ENCODE peak calls at places on chromosomes 1 and 21, in eight cellular contexts. F, E, Y, X, C, P, Z and N are unnamed samples.

GRCh38 chr1:186044079-186044685 is 310.0 kb downstream of the HMCN1 start:
- DNase-seq in F (no peak), E (no peak), Y (no peak), X (no peak), C (no peak), P (no peak), Z (no peak), N (no peak)

GRCh38 chr1:43619996-43620920 is 29.7 kb upstream of the KDM4A start:
- DNase-seq in F (no peak), E (no peak), Y (no peak), X (no peak), C (no peak), P (no peak), Z (no peak), N (no peak)

GRCh38 chr1:149997585-149998262 is 12.8 kb downstream of the OTUD7B start:
- DNase-seq in F (no peak), E (no peak), Y (no peak), X (no peak), C (no peak), P (no peak), Z (no peak), N (no peak)

GRCh38 chr1:47232187-47232874 is at the start of gene TAL1:
- DNase-seq in F (no peak), E (no peak), Y (no peak), X (peak; percentile 27), C (no peak), P (no peak), Z (no peak), N (no peak)

GRCh38 chr1:8517579-8518489 is 199.9 kb downstream of the SLC45A1 start:
- DNase-seq in F (no peak), E (peak; percentile 64), Y (peak; percentile 15), X (no peak), C (no peak), P (no peak), Z (peak; percentile 43), N (no peak)

GRCh38 chr1:115706774-115707425 is 61.6 kb downstream of the CASQ2 start:
- DNase-seq in F (no peak), E (peak; percentile 61), Y (peak; percentile 84), X (no peak), C (no peak), P (no peak), Z (peak; percentile 63), N (no peak)

GRCh38 chr1:909861-910310 is 13.8 kb upstream of the SAMD11 start:
- DNase-seq in F (no peak), E (peak; percentile 76), Y (peak; percentile 15), X (no peak), C (no peak), P (no peak), Z (no peak), N (no peak)

GRCh38 chr21:34552324-34553198 is 40.6 kb upstream of the KCNE1 start:
- DNase-seq in F (no peak), E (peak; percentile 42), Y (no peak), X (no peak), C (no peak), P (no peak), Z (no peak), N (no peak)

GRCh38 chr21:25329227-25329626 is 278.1 kb downstream of the MRPL39 start:
- DNase-seq in F (no peak), E (peak; percentile 85), Y (no peak), X (no peak), C (no peak), P (no peak), Z (peak; percentile 91), N (no peak)

GRCh38 chr1:162629651-162630050 is 2.6 kb upstream of the DDR2 start:
- DNase-seq in F (no peak), E (peak; percentile 84), Y (peak; percentile 34), X (no peak), C (no peak), P (no peak), Z (peak; percentile 81), N (no peak)

GRCh38 chr1:162626089-162626488 is 6.2 kb upstream of the DDR2 start:
- DNase-seq in F (no peak), E (peak; percentile 61), Y (no peak), X (peak; percentile 14), C (no peak), P (no peak), Z (peak; percentile 33), N (no peak)

GRCh38 chr1:162626733-162627132 is 5.5 kb upstream of the DDR2 start:
- DNase-seq in F (no peak), E (peak; percentile 41), Y (no peak), X (no peak), C (no peak), P (no peak), Z (no peak), N (no peak)

GRCh38 chr1:162629077-162629637 is 3.1 kb upstream of the DDR2 start:
- DNase-seq in F (no peak), E (peak; percentile 36), Y (no peak), X (no peak), C (no peak), P (no peak), Z (no peak), N (no peak)

GRCh38 chr1:162627662-162628296 is 4.5 kb upstream of the DDR2 start:
- DNase-seq in F (no peak), E (peak; percentile 64), Y (peak; percentile 76), X (no peak), C (no peak), P (no peak), Z (peak; percentile 53), N (peak; percentile 9)
- H3K4me1 ChIP-seq in F (no peaks in the 10 kb centered on the region), E (peaks cover 56% of the 10 kb centered on the region), Y (peaks cover 46% of the 10 kb centered on the region), X (peaks cover 19% of the 10 kb centered on the region), C (peaks cover 40% of the 10 kb centered on the region), P (peaks cover 12% of the 10 kb centered on the region), Z (peaks cover 15% of the 10 kb centered on the region), N (no peaks in the 10 kb centered on the region)

DNA sequence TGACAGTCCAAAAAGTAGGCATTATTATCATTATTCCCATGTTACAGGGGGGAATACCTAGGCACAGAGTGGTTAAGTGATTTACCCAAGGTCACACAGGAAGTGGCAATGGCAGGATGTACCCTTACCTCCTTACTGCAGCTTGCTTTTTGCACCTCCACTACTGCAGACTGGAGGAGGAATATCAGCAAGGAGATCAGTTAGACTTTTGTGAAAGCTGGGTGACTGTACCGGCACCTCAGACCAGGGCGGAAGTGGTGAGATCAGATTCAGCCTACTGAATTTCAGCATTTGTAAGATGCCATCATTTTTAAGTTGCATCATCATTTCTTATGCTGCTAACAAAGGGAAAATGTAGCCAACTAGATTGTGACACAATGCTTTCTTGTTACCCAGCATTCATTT is 4.5 kb downstream of the ADARB1 start:
- DNase-seq in F (peak; percentile 78), E (peak; percentile 95), Y (no peak), X (no peak), C (no peak), P (no peak), Z (peak; percentile 85), N (no peak)
- H3K27ac ChIP-seq in F (peak overlapping the region; percentile 52), E (peak overlapping the region; percentile 77), Y (no peak overlapping the region), X (no peak overlapping the region), C (no peak overlapping the region), P (peak overlapping the region; percentile 95), Z (peak overlapping the region; percentile 57), N (no peak overlapping the region)

GRCh38 chr1:107940178-107940577 is 24.8 kb downstream of the VAV3 start:
- DNase-seq in F (no peak), E (no peak), Y (no peak), X (peak; percentile 32), C (no peak), P (no peak), Z (no peak), N (no peak)

GRCh38 chr1:107941123-107941522 is 23.9 kb downstream of the VAV3 start:
- DNase-seq in F (no peak), E (peak; percentile 59), Y (no peak), X (peak; percentile 17), C (no peak), P (peak; percentile 69), Z (no peak), N (no peak)

GRCh38 chr1:107942829-107943228 is 22.2 kb downstream of the VAV3 start:
- DNase-seq in F (no peak), E (no peak), Y (no peak), X (no peak), C (no peak), P (no peak), Z (no peak), N (no peak)

GRCh38 chr1:107936498-107937481 is 28.2 kb downstream of the VAV3 start:
- DNase-seq in F (peak; percentile 57), E (peak; percentile 96), Y (peak; percentile 84), X (peak; percentile 51), C (no peak), P (peak; percentile 37), Z (peak; percentile 62), N (peak; percentile 55)

GRCh38 chr1:107939256-107939655 is 25.7 kb downstream of the VAV3 start:
- DNase-seq in F (no peak), E (no peak), Y (no peak), X (no peak), C (no peak), P (no peak), Z (no peak), N (no peak)
- H3K4me1 ChIP-seq in F (peaks cover 39% of the 10 kb centered on the region), E (peaks cover 34% of the 10 kb centered on the region), Y (peaks cover 30% of the 10 kb centered on the region), X (peaks cover 97% of the 10 kb centered on the region), C (peaks cover 25% of the 10 kb centered on the region), P (peaks cover 7% of the 10 kb centered on the region), Z (no peaks in the 10 kb centered on the region), N (peaks cover 3% of the 10 kb centered on the region)

GRCh38 chr1:24764848-24765247 is 19.6 kb downstream of the CLIC4 start:
- DNase-seq in F (no peak), E (no peak), Y (no peak), X (no peak), C (no peak), P (no peak), Z (no peak), N (no peak)
- H3K27ac ChIP-seq in F (no peak overlapping the region), E (peak overlapping the region; percentile 61), Y (peak overlapping the region; percentile 70), X (no peak overlapping the region), C (peak overlapping the region; percentile 64), P (peak overlapping the region; percentile 50), Z (no peak overlapping the region), N (no peak overlapping the region)

GRCh38 chr1:27609618-27610240 is 5.8 kb upstream of the AHDC1 start:
- DNase-seq in F (no peak), E (no peak), Y (no peak), X (no peak), C (no peak), P (no peak), Z (no peak), N (no peak)
- H3K4me1 ChIP-seq in F (peaks cover 61% of the 10 kb centered on the region), E (peaks cover 3% of the 10 kb centered on the region), Y (peaks cover 17% of the 10 kb centered on the region), X (peaks cover 45% of the 10 kb centered on the region), C (peaks cover 41% of the 10 kb centered on the region), P (peaks cover 10% of the 10 kb centered on the region), Z (no peaks in the 10 kb centered on the region), N (peaks cover 19% of the 10 kb centered on the region)